ENCODE peak calls at places on chromosomes 2 and 18, in six cellular contexts. K, E, Z, T, X and Q are unnamed samples.

GRCh38 chr2:69674301-69674640 is 30.7 kb upstream of the AAK1 start:
- ATAC-seq in Z (no peak), K (peak; percentile 84), T (no peak), E (no peak), X (no peak), Q (peak; percentile 43)

GRCh38 chr18:36195427-36196122 is 8.3 kb downstream of the MOCOS start:
- ATAC-seq in Z (no peak), T (no peak), E (no peak), X (no peak), K (peak; percentile 22), Q (no peak)

GRCh38 chr2:137208361-137208973 is 443.1 kb downstream of the THSD7B start:
- ATAC-seq in K (no peak), T (no peak), E (no peak), X (no peak), Z (no peak), Q (no peak)

GRCh38 chr2:104844813-104845551 is 8.9 kb upstream of the POU3F3 start:
- ATAC-seq in T (no peak), E (no peak), K (no peak), X (no peak), Z (no peak), Q (no peak)

GRCh38 chr2:39216495-39217191 is 27.1 kb downstream of the CDKL4 start:
- ATAC-seq in X (peak; percentile 89), Z (peak; percentile 93), E (no peak), K (no peak), T (peak; percentile 96), Q (no peak)

GRCh38 chr18:23053756-23054457 is 81.4 kb upstream of the CABLES1 start:
- ATAC-seq in T (no peak), Z (no peak), X (no peak), K (no peak), E (no peak), Q (no peak)

GRCh38 chr2:112118148-112118547 is 20.0 kb upstream of the FBLN7 start:
- ATAC-seq in E (no peak), K (no peak), Z (no peak), T (no peak), X (no peak), Q (no peak)

GRCh38 chr2:124623560-124623959 is 598.5 kb downstream of the CNTNAP5 start:
- ATAC-seq in T (no peak), E (no peak), X (no peak), K (no peak), Z (no peak), Q (no peak)

GRCh38 chr2:149348291-149348690 is 17.9 kb downstream of the LYPD6 start:
- ATAC-seq in Z (no peak), T (no peak), E (no peak), K (no peak), X (no peak), Q (no peak)

GRCh38 chr2:101722878-101723277 is 25.4 kb downstream of the MAP4K4 start:
- ATAC-seq in T (no peak), K (peak; percentile 5), X (no peak), Z (no peak), E (peak; percentile 29), Q (no peak)

GRCh38 chr2:117293012-117293411 is 521.5 kb upstream of the DDX18 start:
- ATAC-seq in T (no peak), X (no peak), K (no peak), Z (no peak), E (no peak), Q (no peak)

GRCh38 chr2:74205586-74205985 is 7.2 kb downstream of the MTHFD2 start:
- ATAC-seq in E (peak; percentile 29), K (no peak), T (peak; percentile 56), Z (peak; percentile 50), X (peak; percentile 54), Q (no peak)

GRCh38 chr18:49177812-49178211 is 227.0 kb upstream of the SMAD7 start:
- ATAC-seq in K (no peak), E (no peak), T (no peak), X (no peak), Z (peak; percentile 56), Q (no peak)

GRCh38 chr2:70828914-70829824 is 6.4 kb downstream of the CD207 start:
- ATAC-seq in X (no peak), E (no peak), K (peak; percentile 61), T (no peak), Z (peak; percentile 19), Q (no peak)

GRCh38 chr2:205375453-205375852 is 306.8 kb upstream of the NRP2 start:
- ATAC-seq in K (no peak), X (no peak), Z (no peak), T (no peak), E (no peak), Q (no peak)

GRCh38 chr2:7077660-7078278 is 160.6 kb downstream of the RNF144A start:
- ATAC-seq in T (no peak), X (no peak), K (peak; percentile 98), Z (no peak), E (no peak), Q (peak; percentile 87)

GRCh38 chr18:44686156-44686555 is 5.5 kb downstream of the SETBP1 start:
- ATAC-seq in E (no peak), Z (no peak), X (no peak), T (no peak), K (no peak), Q (no peak)

GRCh38 chr2:59296279-59296678 is 1055.2 kb upstream of the FANCL start:
- ATAC-seq in Z (no peak), E (no peak), X (no peak), T (no peak), K (no peak), Q (no peak)

GRCh38 chr2:74168739-74169138 is 9.9 kb downstream of the MOB1A start:
- ATAC-seq in K (no peak), X (no peak), T (no peak), E (no peak), Z (peak; percentile 100), Q (no peak)

GRCh38 chr2:3634631-3635091 is 23.3 kb upstream of the ALLC start:
- ATAC-seq in K (no peak), E (no peak), T (no peak), X (no peak), Z (no peak), Q (no peak)

GRCh38 chr2:72271766-72272615 is 124.3 kb upstream of the CYP26B1 start:
- ATAC-seq in X (no peak), K (peak; percentile 59), E (no peak), T (no peak), Z (no peak), Q (no peak)